ENCODE peak calls at places on chromosome 4, in nine cellular contexts. C is GM12865; B is activated T-helper 1 cell treated with Interleukin-2 at 50 U/mL for 16 hours; O is LoVo; N is nephron progenitor cell; U is stimulated activated naive CD4-positive, alpha-beta T cell; G is substantia nigra; T is amniotic stem cell; J is ELF-1. R is an unnamed sample.
A peak's percentile ranks its signal among the peaks of the same experiment; 100 is the strongest.

GRCh38 chr4:142705820-142706219 is 140.3 kb downstream of the INPP4B start:
- DNase-seq in C (no peak), B (no peak), O (no peak), N (no peak), U (no peak), G (no peak), T (no peak), J (no peak), R (no peak)

GRCh38 chr4:123278755-123279154 is 117.8 kb upstream of the SPRY1 start:
- DNase-seq in C (no peak), B (no peak), O (no peak), N (no peak), U (no peak), G (no peak), T (no peak), J (no peak), R (no peak)

GRCh38 chr4:154084864-154085263 is 296.0 kb upstream of the SFRP2 start:
- DNase-seq in C (no peak), B (no peak), O (no peak), N (no peak), U (no peak), G (no peak), T (no peak), J (no peak), R (no peak)

GRCh38 chr4:84878090-84878489 is 88.4 kb downstream of the WDFY3 start:
- DNase-seq in C (no peak), B (no peak), O (peak; percentile 6), N (no peak), U (no peak), G (no peak), T (peak; percentile 6), J (no peak), R (no peak)

GRCh38 chr4:26126135-26126718 is 194.6 kb upstream of the RBPJ start:
- DNase-seq in C (peak; percentile 69), B (no peak), O (no peak), N (no peak), U (no peak), G (no peak), T (no peak), J (no peak), R (no peak)

GRCh38 chr4:183876268-183876934 is 28.7 kb upstream of the STOX2 start:
- DNase-seq in C (no peak), B (no peak), O (peak; percentile 51), N (no peak), U (no peak), G (peak; percentile 63), T (no peak), J (no peak), R (peak; percentile 84)

GRCh38 chr4:81635747-81636146 is 164.0 kb upstream of the RASGEF1B start:
- DNase-seq in C (peak; percentile 40), B (no peak), O (peak; percentile 41), N (no peak), U (no peak), G (peak; percentile 6), T (no peak), J (peak; percentile 5), R (no peak)

GRCh38 chr4:99402765-99403164 is 32.4 kb downstream of the ADH7 start:
- DNase-seq in C (no peak), B (no peak), O (no peak), N (no peak), U (no peak), G (no peak), T (no peak), J (no peak), R (no peak)

GRCh38 chr4:152679414-152680281 is at the start of gene TMEM154:
- DNase-seq in C (peak; percentile 86), B (peak; percentile 61), O (no peak), N (peak; percentile 74), U (peak; percentile 55), G (peak; percentile 41), T (no peak), J (peak; percentile 93), R (peak; percentile 94)

GRCh38 chr4:1396806-1397455 is 9.3 kb downstream of the NKX1-1 start:
- DNase-seq in C (no peak), B (no peak), O (no peak), N (peak; percentile 1), U (no peak), G (no peak), T (no peak), J (no peak), R (peak; percentile 40)

GRCh38 chr4:78689224-78689623 is 86.9 kb upstream of the BMP2K start:
- DNase-seq in C (no peak), B (no peak), O (no peak), N (no peak), U (no peak), G (no peak), T (no peak), J (no peak), R (no peak)

GRCh38 chr4:101033986-101034385 is 313.3 kb downstream of the PPP3CA start:
- DNase-seq in C (no peak), B (no peak), O (no peak), N (no peak), U (no peak), G (no peak), T (no peak), J (peak; percentile 11), R (no peak)

GRCh38 chr4:47567511-47567910 is 82.4 kb downstream of the ATP10D start:
- DNase-seq in C (no peak), B (no peak), O (no peak), N (no peak), U (no peak), G (no peak), T (no peak), J (no peak), R (no peak)

GRCh38 chr4:160835789-160836188 is 1328.0 kb downstream of the FSTL5 start:
- DNase-seq in C (no peak), B (no peak), O (no peak), N (peak; percentile 18), U (no peak), G (no peak), T (no peak), J (peak; percentile 27), R (no peak)

GRCh38 chr4:48275247-48275646 is 5.6 kb upstream of the TEC start:
- DNase-seq in C (peak; percentile 73), B (no peak), O (no peak), N (no peak), U (no peak), G (no peak), T (no peak), J (no peak), R (no peak)

GRCh38 chr4:132218406-132218805 is 930.7 kb upstream of the PCDH10 start:
- DNase-seq in C (no peak), B (no peak), O (no peak), N (no peak), U (no peak), G (no peak), T (no peak), J (no peak), R (no peak)

GRCh38 chr4:20354120-20354519 is 102.4 kb downstream of the SLIT2 start:
- DNase-seq in C (no peak), B (no peak), O (no peak), N (peak; percentile 9), U (no peak), G (no peak), T (no peak), J (no peak), R (no peak)

GRCh38 chr4:36243355-36244256 is 708 bp downstream of the ARAP2 start:
- DNase-seq in C (no peak), B (peak; percentile 7), O (peak; percentile 37), N (no peak), U (peak; percentile 52), G (peak; percentile 52), T (no peak), J (peak; percentile 20), R (peak; percentile 60)